ENCODE peak calls at places on chromosomes 3 and 15, in six cellular contexts. Q is aorta, C is astrocyte of the spinal cord, V is AG09309, N is transverse colon, J is H7. E is an unnamed sample.

GRCh38 chr3:129181834-129182233 is 1.9 kb downstream of the CNBP start:
- DNase-seq in Q (no peak), C (no peak), V (no peak), N (no peak), J (peak; percentile 33), E (no peak)

GRCh38 chr3:120404876-120405275 is 45.9 kb downstream of the FSTL1 start:
- DNase-seq in Q (no peak), C (no peak), V (no peak), N (no peak), J (no peak), E (no peak)

GRCh38 chr15:57684491-57685184 is 21.9 kb upstream of the POLR2M start:
- DNase-seq in Q (no peak), C (no peak), V (no peak), N (no peak), J (no peak), E (no peak)

GRCh38 chr15:58401991-58402649 is 29.7 kb upstream of the LIPC start:
- DNase-seq in Q (no peak), C (no peak), V (no peak), N (no peak), J (no peak), E (no peak)

GRCh38 chr15:59388670-59389069 is 16.0 kb upstream of the MYO1E start:
- DNase-seq in Q (no peak), C (peak; percentile 53), V (peak; percentile 16), N (no peak), J (no peak), E (no peak)

GRCh38 chr3:83033123-83033522 is 1271.7 kb upstream of the GBE1 start:
- DNase-seq in Q (no peak), C (peak; percentile 37), V (no peak), N (no peak), J (no peak), E (no peak)

GRCh38 chr3:170021083-170021482 is 16.7 kb upstream of the GPR160 start:
- DNase-seq in Q (no peak), C (no peak), V (no peak), N (no peak), J (peak; percentile 56), E (no peak)

GRCh38 chr3:62727576-62727975 is 147.6 kb downstream of the CADPS start:
- DNase-seq in Q (no peak), C (peak; percentile 24), V (no peak), N (no peak), J (no peak), E (no peak)

GRCh38 chr3:87546216-87546615 is 269.8 kb upstream of the POU1F1 start:
- DNase-seq in Q (no peak), C (no peak), V (no peak), N (no peak), J (no peak), E (no peak)

GRCh38 chr3:118803096-118803476 is 231.6 kb downstream of the IGSF11 start:
- DNase-seq in Q (no peak), C (no peak), V (no peak), N (no peak), J (no peak), E (no peak)

GRCh38 chr3:4741404-4742307 is 237.6 kb upstream of the BHLHE40 start:
- DNase-seq in Q (peak; percentile 77), C (peak; percentile 99), V (peak; percentile 98), N (peak; percentile 52), J (no peak), E (no peak)

DNA sequence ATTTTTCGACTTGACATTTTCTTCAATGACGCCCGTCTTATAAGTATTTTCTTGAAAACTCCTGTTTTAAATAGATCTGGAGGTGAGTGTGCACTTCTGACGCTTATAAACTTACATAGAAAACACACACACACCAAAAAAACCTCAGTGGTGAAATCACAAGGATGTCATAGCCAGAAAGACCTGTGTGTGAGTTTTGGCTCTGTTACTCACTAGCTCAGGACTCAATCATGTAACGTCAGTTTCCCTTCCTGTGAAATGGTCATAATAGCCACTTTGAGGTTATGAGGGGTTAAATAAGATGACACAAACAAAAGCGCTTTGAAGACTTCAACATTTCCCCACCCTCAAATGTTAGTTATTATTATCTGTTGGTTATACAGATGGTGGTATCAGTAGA is 1.8 kb downstream of the IL20RB start:
- DNase-seq in Q (no peak), C (no peak), V (no peak), N (no peak), J (no peak), E (no peak)
- H3K4me3 ChIP-seq in Q (no peak overlapping the region), C (no peak overlapping the region), V (no peak overlapping the region), N (no peak overlapping the region), J (no peak overlapping the region), E (no peak overlapping the region)

GRCh38 chr15:92118162-92118935 is 264.8 kb downstream of the SLCO3A1 start:
- DNase-seq in Q (no peak), C (peak; percentile 22), V (peak; percentile 47), N (no peak), J (peak; percentile 46), E (no peak)

GRCh38 chr15:92117301-92117731 is 263.8 kb downstream of the SLCO3A1 start:
- DNase-seq in Q (no peak), C (no peak), V (peak; percentile 24), N (no peak), J (no peak), E (no peak)

GRCh38 chr15:92121047-92121446 is 267.5 kb downstream of the SLCO3A1 start:
- DNase-seq in Q (no peak), C (no peak), V (no peak), N (no peak), J (no peak), E (no peak)

GRCh38 chr15:92120082-92120481 is 266.6 kb downstream of the SLCO3A1 start:
- DNase-seq in Q (no peak), C (no peak), V (no peak), N (no peak), J (no peak), E (no peak)

DNA sequence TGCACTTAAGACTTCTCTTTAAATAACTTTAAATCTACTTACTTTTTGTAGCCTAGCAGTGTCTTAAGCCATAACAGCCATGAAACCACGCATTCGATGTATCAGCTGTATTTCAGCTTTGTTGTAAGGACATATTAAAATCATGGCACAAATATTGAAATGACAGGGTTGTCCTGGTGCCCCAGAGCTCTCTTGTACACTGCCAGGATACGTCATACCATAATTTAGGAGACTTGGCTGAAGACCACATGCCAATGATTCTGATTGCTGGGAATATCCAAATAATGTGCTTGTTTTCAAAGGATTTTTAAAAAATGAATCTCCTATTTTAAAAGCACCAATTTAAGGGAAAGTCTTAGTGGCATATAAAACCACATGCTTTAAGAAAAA is 265.4 kb downstream of the SLCO3A1 start:
- DNase-seq in Q (no peak), C (no peak), V (no peak), N (no peak), J (no peak), E (no peak)
- H3K4me3 ChIP-seq in Q (no peak overlapping the region), C (no peak overlapping the region), V (no peak overlapping the region), N (no peak overlapping the region), J (no peak overlapping the region), E (no peak overlapping the region)

GRCh38 chr3:44649709-44650108 is 1.2 kb downstream of the ZNF35 start:
- DNase-seq in Q (no peak), C (no peak), V (no peak), N (no peak), J (no peak), E (no peak)
- H3K4me3 ChIP-seq in Q (no peak overlapping the region), C (peak overlapping the region; percentile 92), V (no peak overlapping the region), N (no peak overlapping the region), J (no peak overlapping the region), E (peak overlapping the region; percentile 98)

GRCh38 chr3:198106265-198106664 is 146.2 kb downstream of the LMLN start:
- DNase-seq in Q (no peak), C (no peak), V (no peak), N (no peak), J (no peak), E (no peak)
- H3K4me3 ChIP-seq in Q (no peak overlapping the region), C (no peak overlapping the region), V (no peak overlapping the region), N (no peak overlapping the region), J (no peak overlapping the region), E (no peak overlapping the region)

DNA sequence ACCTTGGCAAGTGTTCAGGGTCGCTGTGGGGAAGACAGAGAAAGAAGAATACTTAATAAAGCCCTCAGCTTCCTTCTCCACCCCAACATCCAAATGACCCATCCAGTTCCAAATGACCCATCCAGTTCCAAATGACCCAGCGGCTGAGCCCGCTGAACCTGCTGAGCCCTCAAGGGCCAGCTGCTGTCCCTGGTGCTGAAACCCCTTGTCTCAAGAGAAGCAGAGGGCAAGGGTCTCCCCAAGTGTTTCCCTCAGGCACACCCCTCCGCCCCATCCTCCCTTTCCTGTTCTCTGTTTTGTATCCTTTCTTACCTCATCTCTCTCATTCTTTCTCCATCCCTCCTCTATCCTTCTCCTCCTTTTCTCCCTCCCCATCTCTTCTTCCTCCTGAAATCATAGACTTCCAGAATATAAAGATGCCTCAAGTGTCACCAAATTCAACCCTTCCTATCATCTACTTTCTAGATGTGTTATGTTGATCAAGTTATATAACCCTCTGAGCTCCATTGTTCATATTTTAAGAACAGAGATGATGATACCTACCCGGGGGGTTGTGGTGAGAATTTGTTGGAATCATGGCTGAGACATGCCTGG is 29.0 kb downstream of the CCDC33 start:
- DNase-seq in Q (no peak), C (peak; percentile 15), V (no peak), N (no peak), J (peak; percentile 90), E (no peak)
- H3K4me3 ChIP-seq in Q (no peak overlapping the region), C (no peak overlapping the region), V (no peak overlapping the region), N (no peak overlapping the region), J (no peak overlapping the region), E (no peak overlapping the region)